ENCODE peak calls at places on chromosomes 12 and 14, in four cellular contexts. K is CD4-positive, CD25-positive, alpha-beta regulatory T cell; E is lower lobe of right lung; G is PC-3. R is an unnamed sample.

GRCh38 chr12:24177889-24178288 is 228.4 kb upstream of the SOX5 start:
- DNase-seq in K (no peak), E (no peak), G (no peak), R (no peak)

GRCh38 chr14:24417832-24418491 is 11.5 kb downstream of the CBLN3 start:
- DNase-seq in K (no peak), E (no peak), G (no peak), R (no peak)

GRCh38 chr12:18057051-18057450 is 32.9 kb downstream of the RERGL start:
- DNase-seq in K (no peak), E (no peak), G (no peak), R (no peak)

GRCh38 chr14:33475623-33476022 is 475.3 kb downstream of the EGLN3 start:
- DNase-seq in K (no peak), E (no peak), G (peak; percentile 77), R (no peak)

GRCh38 chr14:39339003-39339402 is 93.2 kb downstream of the FBXO33 start:
- DNase-seq in K (no peak), E (no peak), G (no peak), R (no peak)

GRCh38 chr14:79576434-79576833 is 634.9 kb downstream of the DIO2 start:
- DNase-seq in K (no peak), E (no peak), G (no peak), R (no peak)

GRCh38 chr14:68345738-68346137 is 447.1 kb downstream of the ZFP36L1 start:
- DNase-seq in K (no peak), E (no peak), G (no peak), R (no peak)

GRCh38 chr12:100826323-100826722 is 31.7 kb downstream of the ANO4 start:
- DNase-seq in K (no peak), E (no peak), G (peak; percentile 61), R (peak; percentile 15)

GRCh38 chr12:48997719-48998496 is 1.3 kb downstream of the DDN start:
- DNase-seq in K (no peak), E (no peak), G (peak; percentile 33), R (no peak)

GRCh38 chr12:121861549-121862254 is 3.0 kb upstream of the HPD start:
- DNase-seq in K (no peak), E (no peak), G (no peak), R (no peak)

GRCh38 chr12:83016226-83016835 is 329.6 kb downstream of the TMTC2 start:
- DNase-seq in K (no peak), E (no peak), G (peak; percentile 93), R (no peak)

GRCh38 chr12:95342008-95342407 is 124.4 kb downstream of the VEZT start:
- DNase-seq in K (no peak), E (no peak), G (no peak), R (no peak)

GRCh38 chr12:47935196-47935595 is 28.2 kb upstream of the TMEM106C start:
- DNase-seq in K (no peak), E (no peak), G (no peak), R (peak; percentile 73)

GRCh38 chr14:28264306-28264705 is 502.3 kb upstream of the FOXG1 start:
- DNase-seq in K (no peak), E (no peak), G (no peak), R (no peak)

GRCh38 chr14:64700894-64701293 is 3.3 kb upstream of the PLEKHG3 start:
- DNase-seq in K (no peak), E (no peak), G (no peak), R (no peak)

GRCh38 chr14:54023027-54023426 is 66.4 kb upstream of the BMP4 start:
- DNase-seq in K (no peak), E (no peak), G (no peak), R (no peak)

GRCh38 chr14:86654558-86655184 is 1124.7 kb downstream of the FLRT2 start:
- DNase-seq in K (no peak), E (peak; percentile 55), G (peak; percentile 55), R (peak; percentile 23)

GRCh38 chr12:16880864-16881285 is 274.9 kb upstream of the LMO3 start:
- DNase-seq in K (no peak), E (no peak), G (no peak), R (no peak)

GRCh38 chr12:51717325-51717925 is 126.4 kb downstream of the SCN8A start:
- DNase-seq in K (no peak), E (no peak), G (no peak), R (no peak)

GRCh38 chr12:105704788-105705187 is 374.3 kb downstream of the C12orf75 start:
- DNase-seq in K (no peak), E (peak; percentile 52), G (no peak), R (no peak)

GRCh38 chr12:46332260-46332659 is 40.3 kb downstream of the SLC38A2 start:
- DNase-seq in K (no peak), E (no peak), G (peak; percentile 81), R (no peak)

GRCh38 chr12:111066744-111067437 is 146.5 kb upstream of the MYL2 start:
- DNase-seq in K (no peak), E (no peak), G (peak; percentile 45), R (no peak)

GRCh38 chr14:83196235-83196634 is 1662.6 kb upstream of the SEL1L start:
- DNase-seq in K (no peak), E (no peak), G (no peak), R (no peak)

GRCh38 chr14:52961060-52961639 is 10.3 kb upstream of the FERMT2 start:
- DNase-seq in K (peak; percentile 68), E (no peak), G (peak; percentile 88), R (peak; percentile 29)

GRCh38 chr12:107732365-107732764 is 28.6 kb downstream of the PRDM4 start:
- DNase-seq in K (no peak), E (no peak), G (no peak), R (no peak)

GRCh38 chr14:101509730-101510371 is 51.4 kb upstream of the DIO3 start:
- DNase-seq in K (no peak), E (peak; percentile 26), G (no peak), R (peak; percentile 6)

GRCh38 chr14:59728294-59728693 is 142.3 kb downstream of the RTN1 start:
- DNase-seq in K (no peak), E (no peak), G (no peak), R (no peak)

GRCh38 chr12:67534671-67535070 is 113.9 kb upstream of the DYRK2 start:
- DNase-seq in K (no peak), E (no peak), G (peak; percentile 75), R (peak; percentile 17)

GRCh38 chr12:110591508-110592051 is 8.5 kb upstream of the PPTC7 start:
- DNase-seq in K (no peak), E (no peak), G (no peak), R (no peak)

GRCh38 chr12:122204829-122205589 is 1.5 kb downstream of the B3GNT4 start:
- DNase-seq in K (no peak), E (no peak), G (no peak), R (no peak)

GRCh38 chr14:105059035-105059916 is 6.0 kb downstream of the GPR132 start:
- DNase-seq in K (peak; percentile 67), E (peak; percentile 80), G (no peak), R (peak; percentile 48)

GRCh38 chr14:57657487-57657886 is 163.8 kb upstream of the CCDC198 start:
- DNase-seq in K (no peak), E (no peak), G (peak; percentile 33), R (no peak)

GRCh38 chr12:80413462-80413861 is 30.6 kb upstream of the PTPRQ start:
- DNase-seq in K (no peak), E (no peak), G (no peak), R (no peak)

GRCh38 chr12:19757317-19757877 is 318.1 kb downstream of the AEBP2 start:
- DNase-seq in K (no peak), E (no peak), G (peak; percentile 49), R (no peak)

GRCh38 chr14:96676161-96676560 is 121.0 kb upstream of the VRK1 start:
- DNase-seq in K (no peak), E (no peak), G (peak; percentile 73), R (no peak)

DNA sequence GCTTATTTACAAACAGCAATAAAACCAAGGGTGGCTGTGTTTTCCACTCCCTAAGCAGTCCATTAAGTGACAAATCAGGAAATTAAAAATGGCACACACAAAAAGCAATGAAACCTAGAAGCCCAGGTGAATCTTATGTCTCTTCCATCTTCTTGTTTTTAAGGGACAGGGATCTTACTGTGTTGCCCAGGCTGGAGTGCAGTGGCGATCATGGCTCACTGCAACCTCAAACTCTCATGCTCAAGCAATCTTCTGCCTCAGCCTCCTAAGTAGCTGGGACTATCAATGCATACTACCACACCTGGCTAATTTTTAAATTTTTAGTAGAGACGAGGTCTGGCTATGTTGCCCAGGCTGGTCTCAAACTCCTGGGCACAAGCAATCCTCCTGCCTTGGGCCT is 52.4 kb upstream of the CERS5 start:
- DNase-seq in K (no peak), E (no peak), G (no peak), R (no peak)
- H3K27ac ChIP-seq in K (peak overlapping the region; percentile 77), E (peak overlapping the region; percentile 73), G (peak overlapping the region; percentile 91), R (peak overlapping the region; percentile 88)

DNA sequence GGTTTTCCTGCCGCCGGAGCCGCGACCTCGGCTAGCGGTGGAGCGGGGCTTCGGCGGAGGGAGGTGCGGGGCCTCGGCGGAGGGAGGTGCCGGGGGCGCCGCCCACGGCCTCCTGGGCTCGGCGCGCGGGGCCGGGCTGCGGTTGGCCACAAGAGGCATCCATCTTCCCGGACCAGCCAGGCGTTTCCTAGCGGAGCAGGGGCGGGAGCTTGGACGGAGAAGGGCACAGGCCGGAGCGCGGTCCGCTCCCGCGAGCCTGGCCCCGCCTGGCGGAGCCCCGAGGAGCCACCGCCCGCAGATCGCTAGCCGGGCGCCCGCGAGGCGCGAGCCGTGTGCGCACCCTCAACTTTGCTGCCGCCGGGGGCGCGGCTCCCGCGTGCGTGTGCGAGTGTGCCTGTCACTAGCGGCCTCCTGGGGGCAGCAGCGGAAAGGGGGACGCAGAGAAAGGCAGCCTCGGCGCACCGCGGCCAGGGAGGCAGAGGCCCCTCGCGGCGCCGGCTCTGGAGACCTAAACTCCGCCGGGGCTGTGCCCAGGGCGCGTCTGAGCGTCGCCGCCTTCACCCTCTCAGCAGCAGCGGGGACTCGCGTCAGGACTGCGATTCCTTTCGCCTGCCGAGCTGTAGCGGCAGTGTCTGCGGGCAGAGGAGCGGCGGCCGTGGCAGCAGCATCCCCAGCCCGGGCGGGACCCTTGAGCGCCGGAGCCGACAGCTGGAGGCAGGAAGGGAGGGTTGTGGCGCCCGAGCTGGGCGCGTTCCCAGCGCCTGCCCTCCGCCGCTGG is 698 bp upstream of the SRGAP1 start:
- DNase-seq in K (peak; percentile 68), E (peak; percentile 89), G (peak; percentile 96), R (peak; percentile 90)
- H3K27ac ChIP-seq in K (no peak overlapping the region), E (peak overlapping the region; percentile 93), G (peak overlapping the region; percentile 61), R (peak overlapping the region; percentile 95)

DNA sequence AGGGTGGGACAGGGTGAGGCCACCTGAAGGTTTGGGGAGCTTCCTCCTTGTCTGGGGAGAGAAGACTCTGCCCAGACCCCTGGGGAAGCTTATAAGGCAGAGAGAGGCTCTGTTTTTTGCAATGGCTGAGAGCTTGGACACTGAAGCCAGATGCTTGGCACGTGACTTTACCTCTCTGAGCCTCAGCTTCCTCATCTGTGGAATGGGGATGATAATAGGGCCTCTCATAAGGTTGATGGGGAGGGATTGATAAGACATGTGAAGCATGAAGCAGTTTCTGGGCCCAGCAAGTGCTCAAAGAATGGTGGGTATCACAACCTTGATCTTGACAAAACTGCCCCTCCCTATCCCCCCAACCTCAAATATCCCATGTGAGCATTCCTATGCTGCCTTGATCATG is 195.4 kb upstream of the LHX5 start:
- DNase-seq in K (no peak), E (no peak), G (no peak), R (no peak)
- H3K27ac ChIP-seq in K (no peak overlapping the region), E (no peak overlapping the region), G (no peak overlapping the region), R (no peak overlapping the region)

GRCh38 chr14:99684356-99684952 is 356 bp downstream of the CYP46A1 start:
- DNase-seq in K (no peak), E (no peak), G (no peak), R (no peak)

GRCh38 chr14:99683619-99684355 is at the start of gene CYP46A1:
- DNase-seq in K (peak; percentile 99), E (peak; percentile 100), G (peak; percentile 99), R (peak; percentile 100)

GRCh38 chr14:99681832-99682148 is 2.3 kb upstream of the CYP46A1 start:
- DNase-seq in K (no peak), E (no peak), G (no peak), R (no peak)

GRCh38 chr14:99681101-99681831 is 2.8 kb upstream of the CYP46A1 start:
- DNase-seq in K (no peak), E (no peak), G (no peak), R (no peak)

GRCh38 chr14:99682809-99683618 is 1.1 kb upstream of the CYP46A1 start:
- DNase-seq in K (peak; percentile 76), E (peak; percentile 86), G (peak; percentile 79), R (peak; percentile 83)
- H3K27ac ChIP-seq in K (peak overlapping the region; percentile 41), E (peak overlapping the region; percentile 88), G (peak overlapping the region; percentile 29), R (peak overlapping the region; percentile 69)